ENCODE peak calls at places on chromosomes 11 and 22, in four cellular contexts. T, N, G and M are unnamed samples.

GRCh38 chr22:43399338-43399979 is 12.4 kb upstream of the MPPED1 start:
- DNase-seq in T (no peak), N (no peak), G (no peak), M (no peak)

GRCh38 chr11:64629796-64630562 is 39.0 kb downstream of the SLC22A12 start:
- DNase-seq in T (no peak), N (no peak), G (no peak), M (no peak)

GRCh38 chr11:5666396-5666780 is 18.5 kb downstream of the TRIM5 start:
- DNase-seq in T (peak), N (no peak), G (no peak), M (no peak)

GRCh38 chr22:19868333-19868732 is 13.7 kb upstream of the GNB1L start:
- DNase-seq in T (no peak), N (no peak), G (no peak), M (no peak)

GRCh38 chr11:73159981-73160777 is 18.1 kb upstream of the FCHSD2 start:
- DNase-seq in T (no peak), N (no peak), G (no peak), M (no peak)

GRCh38 chr22:50115693-50116092 is 25.9 kb downstream of the MOV10L1 start:
- DNase-seq in T (peak), N (no peak), G (peak), M (peak)

GRCh38 chr11:108405706-108406105 is 61.6 kb downstream of the C11orf65 start:
- DNase-seq in T (peak), N (no peak), G (no peak), M (no peak)

GRCh38 chr11:19191530-19192169 is 10.1 kb downstream of the CSRP3 start:
- DNase-seq in T (no peak), N (no peak), G (no peak), M (no peak)

GRCh38 chr11:9260182-9261146 is 4.7 kb downstream of the DENND5A start:
- DNase-seq in T (no peak), N (no peak), G (no peak), M (no peak)

GRCh38 chr22:31605851-31606585 is 56.0 kb downstream of the PISD start:
- DNase-seq in T (no peak), N (no peak), G (no peak), M (no peak)

GRCh38 chr22:37213218-37213855 is 1.1 kb upstream of the SSTR3 start:
- DNase-seq in T (no peak), N (peak), G (no peak), M (no peak)